ENCODE peak calls at places on chromosomes 7 and 10, in eight cellular contexts. R is neural progenitor cell; P is CD4-positive, alpha-beta T cell; V is IMR-90; G is fibroblast of lung; T is cardiac muscle cell; B is foreskin fibroblast; Y is left lung. E is an unnamed sample.

GRCh38 chr7:105429746-105430612 is 41.3 kb upstream of the SRPK2 start:
- DNase-seq in R (peak; percentile 36), Y (no peak), G (peak; percentile 57), V (peak; percentile 47), B (peak; percentile 60), T (peak; percentile 57), P (peak; percentile 44), E (no peak)

GRCh38 chr10:28179490-28180099 is 123.3 kb downstream of the MPP7 start:
- DNase-seq in B (peak; percentile 73), R (peak; percentile 74), G (peak; percentile 80), T (peak; percentile 76), V (peak; percentile 62), P (no peak), Y (no peak), E (no peak)

GRCh38 chr10:77506517-77506916 is 131.1 kb downstream of the KCNMA1 start:
- DNase-seq in Y (no peak), V (peak; percentile 23), G (peak; percentile 68), P (no peak), R (no peak), T (peak; percentile 17), B (peak; percentile 62), E (no peak)

GRCh38 chr7:10974717-10975032 is 1.0 kb downstream of the PHF14 start:
- DNase-seq in T (no peak), B (no peak), V (no peak), P (no peak), R (no peak), G (no peak), Y (no peak), E (no peak)

GRCh38 chr7:135514856-135515255 is 5.0 kb upstream of the CNOT4 start:
- DNase-seq in Y (no peak), B (no peak), T (no peak), G (no peak), P (no peak), V (no peak), R (no peak), E (no peak)

GRCh38 chr7:2237109-2237602 is 4.4 kb upstream of the MAD1L1 start:
- DNase-seq in B (no peak), T (no peak), R (no peak), P (no peak), G (no peak), Y (no peak), V (no peak), E (peak; percentile 89)

GRCh38 chr10:110305767-110306451 is 1.2 kb upstream of the SMNDC1 start:
- DNase-seq in V (peak; percentile 95), Y (no peak), P (peak; percentile 25), B (peak; percentile 93), G (peak; percentile 91), R (peak; percentile 71), T (peak; percentile 89), E (peak; percentile 47)

GRCh38 chr7:80312139-80312661 is 177.6 kb downstream of the GNAI1 start:
- DNase-seq in B (peak; percentile 93), P (no peak), R (no peak), T (peak; percentile 89), G (peak; percentile 96), Y (no peak), V (peak; percentile 94), E (no peak)

GRCh38 chr10:114839901-114840300 is 18.3 kb downstream of the FHIP2A start:
- DNase-seq in P (no peak), T (no peak), V (no peak), G (no peak), R (no peak), B (no peak), Y (no peak), E (no peak)

GRCh38 chr10:122112625-122113160 is 123.7 kb downstream of the TACC2 start:
- DNase-seq in Y (peak; percentile 92), T (peak; percentile 97), B (peak; percentile 99), V (peak; percentile 96), R (peak; percentile 93), G (peak; percentile 96), P (no peak), E (no peak)

GRCh38 chr10:43166879-43167490 is 28.7 kb downstream of the CSGALNACT2 start:
- DNase-seq in R (no peak), V (no peak), T (no peak), G (no peak), P (no peak), B (no peak), Y (no peak), E (no peak)

GRCh38 chr10:130353928-130354327 is 217.7 kb downstream of the GLRX3 start:
- DNase-seq in V (no peak), G (no peak), T (no peak), P (no peak), Y (no peak), R (no peak), B (no peak), E (no peak)

GRCh38 chr7:48419401-48419800 is 248.1 kb downstream of the ABCA13 start:
- DNase-seq in B (no peak), Y (no peak), P (no peak), G (peak; percentile 3), R (no peak), V (no peak), T (no peak), E (no peak)

GRCh38 chr10:78742730-78743615 is 325.8 kb upstream of the ZMIZ1 start:
- DNase-seq in R (no peak), B (peak; percentile 92), T (no peak), G (peak; percentile 32), P (no peak), Y (no peak), V (no peak), E (peak; percentile 20)

GRCh38 chr10:122181055-122181732 is 89.9 kb upstream of the BTBD16 start:
- DNase-seq in V (peak; percentile 77), B (peak; percentile 78), R (no peak), T (peak; percentile 20), P (no peak), Y (no peak), G (peak; percentile 33), E (no peak)

GRCh38 chr10:20256969-20257368 is 440.7 kb downstream of the PLXDC2 start:
- DNase-seq in B (no peak), G (no peak), V (no peak), R (no peak), T (no peak), Y (no peak), P (no peak), E (no peak)

GRCh38 chr10:110321869-110322620 is 17.3 kb upstream of the SMNDC1 start:
- DNase-seq in P (no peak), Y (no peak), R (no peak), G (no peak), B (no peak), T (no peak), V (no peak), E (no peak)

GRCh38 chr10:21754410-21755011 is 220.5 kb downstream of the MLLT10 start:
- DNase-seq in R (no peak), B (no peak), V (no peak), Y (no peak), P (no peak), G (no peak), T (peak; percentile 33), E (no peak)

GRCh38 chr10:97736403-97736901 is 476 bp upstream of the ZFYVE27 start:
- DNase-seq in R (no peak), B (no peak), T (no peak), V (no peak), P (no peak), Y (no peak), G (no peak), E (no peak)

DNA sequence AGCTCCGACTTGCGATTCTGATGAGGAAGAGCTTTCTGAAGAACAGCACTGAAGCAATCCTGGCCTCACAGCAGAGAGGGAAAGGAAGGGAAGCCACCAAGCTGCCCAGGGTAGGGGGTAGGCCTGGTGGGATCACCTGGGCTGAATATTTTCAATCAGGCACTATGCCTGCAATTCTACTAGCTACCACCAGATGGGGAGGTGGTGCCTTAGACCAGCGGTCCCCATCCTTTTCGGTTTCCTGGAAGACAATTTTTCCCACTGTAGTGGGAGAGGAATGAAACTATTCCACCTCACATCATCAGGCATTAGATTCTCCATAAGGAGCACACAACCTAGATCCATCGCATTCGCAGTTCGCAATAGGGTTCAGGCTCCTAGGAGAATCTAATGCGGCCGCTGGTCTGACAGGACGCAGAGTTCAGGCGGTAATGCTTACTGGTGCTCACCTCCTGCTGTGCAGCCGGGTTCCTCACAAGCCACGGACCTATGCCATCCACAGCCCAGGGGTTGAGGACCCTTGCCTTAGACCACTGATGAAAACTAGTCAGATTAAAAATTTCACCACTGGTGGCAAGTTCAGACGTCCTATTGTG is 2.7 kb downstream of the LRRC20 start:
- DNase-seq in G (peak; percentile 26), T (no peak), V (no peak), Y (no peak), R (peak; percentile 48), P (no peak), B (peak; percentile 49), E (no peak)
- TF ChIP-seq CTCF in G (peak; percentile 62), T (peak; percentile 54), V (peak; percentile 42), Y (peak; percentile 67), R (peak; percentile 62), P (peak; percentile 49), B (peak; percentile 49), E (peak; percentile 73)

DNA sequence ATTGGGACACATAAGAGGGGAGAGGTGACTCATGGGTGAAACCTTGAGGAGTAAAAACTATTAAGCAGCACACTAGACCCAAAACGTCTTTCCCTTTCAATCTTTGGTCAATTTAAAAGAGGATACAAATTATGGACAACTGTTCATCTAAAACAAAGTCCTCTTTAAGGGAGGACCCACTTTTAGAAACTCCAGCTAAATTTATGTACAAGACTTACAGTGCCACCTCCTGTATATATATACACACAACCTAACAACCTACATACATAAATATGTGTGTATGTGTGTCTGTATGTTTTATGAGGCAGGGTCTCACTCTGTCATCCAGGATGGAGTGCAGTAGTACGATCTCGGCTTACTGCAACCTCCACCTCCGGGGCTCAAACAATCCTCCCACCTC is 18.1 kb upstream of the ZC3HAV1 start:
- DNase-seq in B (no peak), T (peak; percentile 14), R (no peak), G (peak; percentile 41), P (no peak), Y (no peak), V (peak; percentile 48), E (no peak)
- TF ChIP-seq CTCF in B (no peak), T (no peak), R (no peak), G (no peak), P (peak; percentile 68), Y (no peak), V (peak; percentile 49), E (no peak)

DNA sequence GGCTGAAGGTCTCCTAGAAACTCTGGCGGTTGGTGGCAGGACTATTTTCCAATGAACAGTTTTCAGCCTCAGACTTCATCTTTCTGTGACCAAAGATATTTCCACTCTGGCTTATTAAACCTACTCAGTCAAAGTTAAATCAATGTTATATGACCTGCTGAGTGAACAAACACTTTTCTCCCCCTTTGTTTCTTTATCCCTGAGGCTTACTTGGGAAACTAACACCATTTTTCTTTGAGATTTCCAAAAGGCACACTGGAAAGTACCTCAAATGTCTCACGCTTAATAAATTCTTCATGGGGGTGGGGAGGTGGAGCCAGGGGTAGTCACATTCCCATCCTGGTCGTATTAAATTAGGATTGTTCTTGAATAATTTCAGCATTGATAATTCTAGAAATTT is 1.8 kb downstream of the TMEM26 start:
- DNase-seq in R (no peak), T (no peak), P (no peak), V (no peak), B (no peak), G (no peak), Y (no peak), E (no peak)
- TF ChIP-seq CTCF in R (no peak), T (no peak), P (no peak), V (no peak), B (no peak), G (no peak), Y (no peak), E (no peak)

DNA sequence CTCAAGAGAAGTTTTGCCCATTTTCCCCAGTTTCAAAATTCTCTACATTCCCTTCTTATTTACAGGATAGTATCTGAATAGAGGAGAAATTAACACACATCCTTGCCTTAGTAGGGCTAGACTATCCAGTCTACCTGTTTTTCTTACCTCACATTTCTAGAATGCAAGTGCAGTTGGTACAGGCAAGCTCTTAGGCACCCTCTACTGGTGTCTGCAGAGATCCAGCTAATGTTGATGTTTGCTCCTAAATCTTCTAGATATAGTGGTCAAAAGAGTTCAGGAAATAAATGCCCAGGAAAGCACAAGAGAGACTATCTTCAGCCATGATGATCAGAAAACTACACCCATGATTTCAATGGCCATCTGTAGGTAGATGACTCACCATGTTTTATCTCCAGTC is 205.3 kb downstream of the HTR7 start:
- DNase-seq in B (peak; percentile 68), G (peak; percentile 56), P (no peak), T (peak; percentile 66), V (peak; percentile 20), Y (no peak), R (peak; percentile 23), E (no peak)
- TF ChIP-seq CTCF in B (peak; percentile 61), G (peak; percentile 52), P (no peak), T (peak; percentile 66), V (peak; percentile 46), Y (no peak), R (peak; percentile 50), E (no peak)

E was measured in CD14-positive monocyte.